ENCODE peak calls at places on chromosomes 2 and 18, in nine cellular contexts. B, K, I, F, X, Q, J, N and P are unnamed samples.

GRCh38 chr2:238259085-238260020 is 19.5 kb upstream of the HES6 start:
- DNase-seq in B (no peak), K (no peak), I (no peak), F (no peak), X (no peak), Q (no peak), J (no peak), N (no peak), P (no peak)

GRCh38 chr2:60306231-60306861 is 247.1 kb downstream of the BCL11A start:
- DNase-seq in B (no peak), K (peak), I (peak), F (no peak), X (no peak), Q (no peak), J (no peak), N (no peak), P (no peak)

GRCh38 chr2:148231858-148232257 is 211.0 kb downstream of the MBD5 start:
- DNase-seq in B (no peak), K (no peak), I (no peak), F (no peak), X (no peak), Q (no peak), J (no peak), N (no peak), P (no peak)

GRCh38 chr2:8252997-8253694 is 428.7 kb upstream of the ID2 start:
- DNase-seq in B (no peak), K (no peak), I (peak), F (no peak), X (no peak), Q (no peak), J (no peak), N (no peak), P (no peak)

GRCh38 chr2:212686285-212686895 is 147.8 kb upstream of the ERBB4 start:
- DNase-seq in B (no peak), K (peak), I (no peak), F (peak), X (peak), Q (peak), J (peak), N (peak), P (peak)

GRCh38 chr18:68399721-68400120 is 315.2 kb downstream of the TMX3 start:
- DNase-seq in B (no peak), K (no peak), I (no peak), F (no peak), X (no peak), Q (no peak), J (no peak), N (no peak), P (no peak)

GRCh38 chr18:43620936-43621335 is 343.6 kb upstream of the SYT4 start:
- DNase-seq in B (no peak), K (peak), I (peak), F (peak), X (no peak), Q (no peak), J (peak), N (peak), P (no peak)

GRCh38 chr2:235599596-235600338 is 105.9 kb downstream of the AGAP1 start:
- DNase-seq in B (no peak), K (no peak), I (no peak), F (no peak), X (no peak), Q (no peak), J (no peak), N (no peak), P (no peak)

GRCh38 chr18:54530285-54530684 is 60.8 kb upstream of the DYNAP start:
- DNase-seq in B (no peak), K (no peak), I (no peak), F (no peak), X (no peak), Q (no peak), J (no peak), N (no peak), P (no peak)

GRCh38 chr2:88590998-88591613 is 36.2 kb downstream of the EIF2AK3 start:
- DNase-seq in B (no peak), K (peak), I (peak), F (peak), X (peak), Q (peak), J (peak), N (peak), P (peak)

GRCh38 chr2:75833386-75833785 is 122.7 kb upstream of the GCFC2 start:
- DNase-seq in B (no peak), K (no peak), I (no peak), F (no peak), X (no peak), Q (no peak), J (no peak), N (no peak), P (no peak)

GRCh38 chr18:75070235-75070624 is 138.7 kb downstream of the PTGR3 start:
- DNase-seq in B (no peak), K (no peak), I (no peak), F (no peak), X (no peak), Q (no peak), J (no peak), N (no peak), P (no peak)

GRCh38 chr2:86223682-86224560 is 24.7 kb downstream of the MRPL35 start:
- DNase-seq in B (no peak), K (peak), I (no peak), F (peak), X (no peak), Q (no peak), J (no peak), N (peak), P (no peak)

GRCh38 chr2:128623776-128624424 is 305.2 kb upstream of the HS6ST1 start:
- DNase-seq in B (no peak), K (peak), I (no peak), F (peak), X (peak), Q (no peak), J (no peak), N (peak), P (no peak)

GRCh38 chr2:85926931-85927527 is 38.2 kb upstream of the ST3GAL5 start:
- DNase-seq in B (no peak), K (no peak), I (no peak), F (peak), X (no peak), Q (no peak), J (no peak), N (peak), P (no peak)

GRCh38 chr2:108908717-108909077 is 80.3 kb downstream of the EDAR start:
- DNase-seq in B (no peak), K (peak), I (no peak), F (no peak), X (no peak), Q (no peak), J (no peak), N (no peak), P (no peak)

GRCh38 chr2:119028327-119029174 is 86.6 kb downstream of the MARCO start:
- DNase-seq in B (no peak), K (peak), I (no peak), F (peak), X (no peak), Q (peak), J (peak), N (peak), P (no peak)

GRCh38 chr2:1645761-1646476 is 98.4 kb downstream of the PXDN start:
- DNase-seq in B (no peak), K (no peak), I (no peak), F (no peak), X (no peak), Q (no peak), J (no peak), N (no peak), P (no peak)

GRCh38 chr2:37168217-37168981 is 11.6 kb upstream of the EIF2AK2 start:
- DNase-seq in B (no peak), K (peak), I (no peak), F (peak), X (peak), Q (no peak), J (peak), N (peak), P (no peak)

GRCh38 chr2:235826791-235827190 is 332.9 kb downstream of the AGAP1 start:
- DNase-seq in B (no peak), K (no peak), I (no peak), F (no peak), X (no peak), Q (no peak), J (no peak), N (no peak), P (no peak)

GRCh38 chr2:84849271-84849952 is 31.5 kb downstream of the TRABD2A start:
- DNase-seq in B (no peak), K (no peak), I (no peak), F (peak), X (peak), Q (no peak), J (no peak), N (peak), P (no peak)

GRCh38 chr2:201149064-201149820 is 33.3 kb downstream of the CFLAR start:
- DNase-seq in B (no peak), K (peak), I (no peak), F (peak), X (no peak), Q (peak), J (no peak), N (peak), P (no peak)

GRCh38 chr2:190853659-190854386 is 26.8 kb upstream of the GLS start:
- DNase-seq in B (no peak), K (no peak), I (no peak), F (peak), X (no peak), Q (no peak), J (no peak), N (peak), P (no peak)

GRCh38 chr2:129678751-129679150 is 300.7 kb upstream of the RAB6C start:
- DNase-seq in B (no peak), K (no peak), I (no peak), F (no peak), X (no peak), Q (no peak), J (no peak), N (no peak), P (no peak)